ENCODE peak calls at places on chromosome 6, in four cellular contexts. One of them, this sample, is unnamed.

GRCh38 chr6:56259682-56260081 is 12.3 kb upstream of the COL21A1 start:
- DNase-seq in PC-3: peak
- DNase-seq in esophagus muscularis mucosa: no peak
- DNase-seq in cardiac fibroblast: peak
- DNase-seq in this sample: no peak

GRCh38 chr6:110618591-110619267 is 142.3 kb upstream of the SLC22A16 start:
- DNase-seq in PC-3: peak
- DNase-seq in esophagus muscularis mucosa: no peak
- DNase-seq in cardiac fibroblast: peak
- DNase-seq in this sample: peak

GRCh38 chr6:35852994-35853393 is 47.8 kb downstream of the LHFPL5 start:
- DNase-seq in PC-3: no peak
- DNase-seq in esophagus muscularis mucosa: no peak
- DNase-seq in cardiac fibroblast: no peak
- DNase-seq in this sample: no peak

GRCh38 chr6:40957616-40958492 is 81.2 kb downstream of the UNC5CL start:
- DNase-seq in PC-3: peak
- DNase-seq in esophagus muscularis mucosa: peak
- DNase-seq in cardiac fibroblast: peak
- DNase-seq in this sample: no peak

GRCh38 chr6:158812611-158813010 is 6.6 kb downstream of the EZR start:
- DNase-seq in PC-3: no peak
- DNase-seq in esophagus muscularis mucosa: no peak
- DNase-seq in cardiac fibroblast: no peak
- DNase-seq in this sample: no peak

GRCh38 chr6:116779569-116780164 is 14.1 kb upstream of the FAM162B start:
- DNase-seq in PC-3: peak
- DNase-seq in esophagus muscularis mucosa: no peak
- DNase-seq in cardiac fibroblast: peak
- DNase-seq in this sample: no peak

GRCh38 chr6:169092375-169092774 is 161.3 kb downstream of the THBS2 start:
- DNase-seq in PC-3: peak
- DNase-seq in esophagus muscularis mucosa: peak
- DNase-seq in cardiac fibroblast: peak
- DNase-seq in this sample: no peak

GRCh38 chr6:170305772-170306323 is 710 bp upstream of the FAM120B start:
- DNase-seq in PC-3: no peak
- DNase-seq in esophagus muscularis mucosa: no peak
- DNase-seq in cardiac fibroblast: no peak
- DNase-seq in this sample: no peak

GRCh38 chr6:9745966-9746365 is 668.9 kb downstream of the TFAP2A start:
- DNase-seq in PC-3: peak
- DNase-seq in esophagus muscularis mucosa: no peak
- DNase-seq in cardiac fibroblast: no peak
- DNase-seq in this sample: no peak

GRCh38 chr6:166386111-166386510 is 3.4 kb upstream of the MPC1 start:
- DNase-seq in PC-3: no peak
- DNase-seq in esophagus muscularis mucosa: no peak
- DNase-seq in cardiac fibroblast: no peak
- DNase-seq in this sample: no peak

GRCh38 chr6:131780600-131780999 is 27.2 kb upstream of the ENPP1 start:
- DNase-seq in PC-3: no peak
- DNase-seq in esophagus muscularis mucosa: no peak
- DNase-seq in cardiac fibroblast: no peak
- DNase-seq in this sample: no peak

GRCh38 chr6:131781717-131782116 is 26.1 kb upstream of the ENPP1 start:
- DNase-seq in PC-3: no peak
- DNase-seq in esophagus muscularis mucosa: no peak
- DNase-seq in cardiac fibroblast: no peak
- DNase-seq in this sample: no peak

GRCh38 chr6:131784561-131784960 is 23.3 kb upstream of the ENPP1 start:
- DNase-seq in PC-3: no peak
- DNase-seq in esophagus muscularis mucosa: no peak
- DNase-seq in cardiac fibroblast: no peak
- DNase-seq in this sample: no peak

GRCh38 chr6:131779304-131779703 is 28.5 kb upstream of the ENPP1 start:
- DNase-seq in PC-3: no peak
- DNase-seq in esophagus muscularis mucosa: no peak
- DNase-seq in cardiac fibroblast: no peak
- DNase-seq in this sample: no peak

DNA sequence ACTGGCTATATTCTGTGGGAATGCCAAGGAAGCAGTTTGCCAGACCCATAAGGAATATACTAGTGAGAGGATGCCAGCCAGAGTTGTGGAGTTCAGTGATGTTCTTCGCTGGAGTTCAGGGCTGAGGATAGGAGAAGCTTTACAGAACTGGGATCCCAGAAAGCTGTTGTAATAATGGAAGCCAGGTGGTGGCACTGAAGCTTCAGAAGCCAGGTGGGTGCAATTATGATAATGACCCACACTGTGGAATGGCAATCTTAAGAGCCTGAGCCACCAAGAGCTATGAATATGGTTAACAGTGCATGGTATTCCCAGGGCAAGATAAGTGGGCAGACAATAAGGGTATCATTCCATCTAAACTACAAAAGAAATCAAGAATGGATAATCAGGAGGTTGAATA is 25.1 kb upstream of the ENPP1 start:
- DNase-seq in PC-3: peak
- DNase-seq in esophagus muscularis mucosa: no peak
- DNase-seq in cardiac fibroblast: no peak
- DNase-seq in this sample: no peak
- TF ChIP-seq CTCF in PC-3: peak
- TF ChIP-seq CTCF in esophagus muscularis mucosa: no peak
- TF ChIP-seq CTCF in cardiac fibroblast: no peak
- TF ChIP-seq CTCF in this sample: no peak

GRCh38 chr6:133991096-133991593 is 38.1 kb downstream of the TBPL1 start:
- DNase-seq in PC-3: peak
- DNase-seq in esophagus muscularis mucosa: no peak
- DNase-seq in cardiac fibroblast: peak
- DNase-seq in this sample: no peak
- TF ChIP-seq CTCF in PC-3: no peak
- TF ChIP-seq CTCF in esophagus muscularis mucosa: no peak
- TF ChIP-seq CTCF in cardiac fibroblast: no peak
- TF ChIP-seq CTCF in this sample: no peak

DNA sequence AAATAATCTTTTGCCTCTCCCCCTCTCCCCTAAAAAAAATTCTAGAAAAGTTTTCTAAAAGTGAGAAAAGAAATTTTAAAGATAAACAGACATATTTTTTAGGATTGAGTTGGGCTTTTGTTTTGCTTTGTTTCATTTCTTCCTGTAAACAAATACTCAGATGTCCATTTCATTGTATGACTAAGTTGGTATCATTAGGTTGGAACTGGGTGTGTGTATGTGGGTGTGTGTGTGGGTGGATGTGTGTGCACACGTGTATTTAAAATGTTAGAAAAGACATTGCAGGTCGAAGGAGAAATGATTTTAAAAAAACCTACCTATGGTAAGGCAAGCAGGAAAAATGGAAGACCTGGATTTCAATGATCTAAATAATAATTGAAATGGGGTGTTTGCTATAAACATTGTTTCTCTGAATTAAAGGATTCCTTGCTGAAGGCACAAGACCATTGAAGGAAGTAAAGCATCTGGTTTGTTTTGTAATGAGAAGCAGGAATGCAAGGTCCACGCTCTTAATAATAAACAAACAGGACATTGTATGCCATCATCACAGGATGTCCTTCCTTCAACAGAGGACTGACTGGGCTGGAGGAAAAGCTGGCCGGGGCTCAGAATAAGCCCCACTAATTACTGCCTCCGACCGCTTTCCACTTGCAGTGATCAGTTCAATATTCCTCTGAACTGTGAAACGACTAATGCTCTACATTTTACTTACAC is 1.0 kb upstream of the PRDM1 start:
- DNase-seq in PC-3: peak
- DNase-seq in esophagus muscularis mucosa: peak
- DNase-seq in cardiac fibroblast: peak
- DNase-seq in this sample: no peak
- TF ChIP-seq CTCF in PC-3: no peak
- TF ChIP-seq CTCF in esophagus muscularis mucosa: no peak
- TF ChIP-seq CTCF in cardiac fibroblast: no peak
- TF ChIP-seq CTCF in this sample: no peak

GRCh38 chr6:157323924-157324276 is 581 bp upstream of the TMEM242 start:
- DNase-seq in PC-3: peak
- DNase-seq in esophagus muscularis mucosa: peak
- DNase-seq in cardiac fibroblast: peak
- DNase-seq in this sample: peak
- TF ChIP-seq CTCF in PC-3: no peak
- TF ChIP-seq CTCF in esophagus muscularis mucosa: peak
- TF ChIP-seq CTCF in cardiac fibroblast: no peak
- TF ChIP-seq CTCF in this sample: peak

GRCh38 chr6:3068329-3069223 is at the start of gene RIPK1:
- DNase-seq in PC-3: peak
- DNase-seq in esophagus muscularis mucosa: peak
- DNase-seq in cardiac fibroblast: peak
- DNase-seq in this sample: peak
- TF ChIP-seq CTCF in PC-3: peak
- TF ChIP-seq CTCF in esophagus muscularis mucosa: peak
- TF ChIP-seq CTCF in cardiac fibroblast: peak
- TF ChIP-seq CTCF in this sample: peak

GRCh38 chr6:134446901-134447300 is 129.0 kb upstream of the SGK1 start:
- DNase-seq in PC-3: no peak
- DNase-seq in esophagus muscularis mucosa: no peak
- DNase-seq in cardiac fibroblast: peak
- DNase-seq in this sample: no peak
- TF ChIP-seq CTCF in PC-3: no peak
- TF ChIP-seq CTCF in esophagus muscularis mucosa: no peak
- TF ChIP-seq CTCF in cardiac fibroblast: no peak
- TF ChIP-seq CTCF in this sample: no peak

DNA sequence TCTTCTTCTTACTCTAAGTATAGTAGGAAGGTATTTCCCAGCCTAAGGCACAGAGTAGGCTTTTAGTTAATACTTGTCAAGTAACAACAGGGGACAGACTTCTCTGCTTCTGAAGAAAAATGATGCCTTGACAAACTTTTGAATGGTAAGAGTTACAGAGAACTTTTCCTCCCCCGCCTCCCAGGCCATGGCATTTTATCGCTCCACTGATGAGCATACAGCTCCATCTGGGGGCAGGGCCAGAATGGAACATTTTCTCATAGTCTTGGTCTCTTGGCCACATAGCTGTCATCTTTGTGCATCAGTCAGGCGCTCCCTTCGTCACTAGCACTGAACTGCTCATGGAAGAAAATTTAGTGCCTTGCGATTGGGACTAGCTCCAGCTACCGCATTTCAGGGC is 1066.8 kb upstream of the CITED2 start:
- DNase-seq in PC-3: peak
- DNase-seq in esophagus muscularis mucosa: no peak
- DNase-seq in cardiac fibroblast: peak
- DNase-seq in this sample: no peak
- TF ChIP-seq CTCF in PC-3: peak
- TF ChIP-seq CTCF in esophagus muscularis mucosa: peak
- TF ChIP-seq CTCF in cardiac fibroblast: peak
- TF ChIP-seq CTCF in this sample: peak

This sample was measured in GM13977.